ENCODE peak calls at places on chromosomes 1 and 21, in ten cellular contexts. B, V, W, U, K, M, N, L, D and J are unnamed samples.

GRCh38 chr21:31128234-31128633 is 90.0 kb upstream of the KRTAP19-8 start:
- DNase-seq in V (no peak), N (peak), M (no peak), D (no peak), K (no peak), W (no peak), B (no peak), L (peak), U (no peak), J (no peak)

GRCh38 chr1:94658221-94658620 is 116.7 kb upstream of the F3 start:
- DNase-seq in L (no peak), D (no peak), M (no peak), N (peak), U (peak), K (no peak), B (peak), W (peak), V (no peak), J (no peak)

GRCh38 chr1:178875936-178876335 is 5.1 kb upstream of the ANGPTL1 start:
- DNase-seq in D (no peak), U (no peak), B (no peak), N (no peak), M (no peak), L (no peak), W (no peak), K (no peak), V (no peak), J (no peak)

GRCh38 chr1:60108223-60108622 is 34.7 kb upstream of the C1orf87 start:
- DNase-seq in B (no peak), W (no peak), M (no peak), U (no peak), K (peak), L (no peak), D (no peak), V (peak), N (no peak), J (no peak)

GRCh38 chr1:209510063-209510462 is 73.5 kb upstream of the CAMK1G start:
- DNase-seq in L (no peak), U (no peak), V (no peak), D (no peak), M (no peak), K (no peak), W (no peak), N (no peak), B (no peak), J (no peak)

GRCh38 chr1:66207484-66207883 is 326.5 kb upstream of the SGIP1 start:
- DNase-seq in W (peak), K (peak), N (peak), U (peak), L (no peak), V (no peak), B (peak), M (peak), D (no peak), J (no peak)

GRCh38 chr1:44808938-44809917 is 905 bp downstream of the BTBD19 start:
- DNase-seq in L (no peak), W (peak), D (peak), V (no peak), N (peak), K (no peak), B (peak), M (no peak), U (peak), J (peak)

GRCh38 chr1:37944091-37944763 is 2.6 kb downstream of the INPP5B start:
- DNase-seq in V (no peak), W (peak), M (no peak), D (no peak), K (no peak), B (no peak), N (peak), L (no peak), U (peak), J (no peak)

GRCh38 chr21:45596704-45597318 is 46.7 kb upstream of the PCBP3 start:
- DNase-seq in B (peak), U (peak), D (peak), M (peak), N (peak), K (peak), W (peak), L (peak), V (peak), J (peak)